ENCODE peak calls at places on chromosome 12, in five cellular contexts. Q, R, E, C and X are unnamed samples.

GRCh38 chr12:117032593-117033381 is 66.4 kb downstream of the TESC start:
- DNase-seq in Q (no peak), R (no peak), E (no peak), C (no peak), X (no peak)

GRCh38 chr12:72011374-72011773 is 72.7 kb downstream of the TPH2 start:
- DNase-seq in Q (no peak), R (no peak), E (no peak), C (no peak), X (no peak)

GRCh38 chr12:25979563-25979962 is 21.1 kb downstream of the RASSF8 start:
- DNase-seq in Q (no peak), R (no peak), E (no peak), C (no peak), X (no peak)

GRCh38 chr12:67826148-67826547 is 163.1 kb upstream of the IFNG-AS1 start:
- DNase-seq in Q (no peak), R (no peak), E (no peak), C (no peak), X (no peak)

GRCh38 chr12:52010692-52011601 is 4.2 kb downstream of the TAMALIN start:
- DNase-seq in Q (no peak), R (no peak), E (no peak), C (no peak), X (no peak)

GRCh38 chr12:27840229-27840999 is 60.4 kb upstream of the MANSC4 start:
- DNase-seq in Q (no peak), R (no peak), E (no peak), C (peak), X (no peak)

GRCh38 chr12:77104792-77105191 is 39.4 kb upstream of the E2F7 start:
- DNase-seq in Q (peak), R (no peak), E (no peak), C (no peak), X (no peak)

GRCh38 chr12:118033331-118033730 is 16.8 kb downstream of the RFC5 start:
- DNase-seq in Q (no peak), R (no peak), E (no peak), C (no peak), X (no peak)

GRCh38 chr12:15227004-15227679 is 5.9 kb upstream of the RERG start:
- DNase-seq in Q (peak), R (no peak), E (no peak), C (peak), X (no peak)

GRCh38 chr12:50923361-50924130 is 28.8 kb upstream of the HIGD1C start:
- DNase-seq in Q (no peak), R (no peak), E (no peak), C (no peak), X (no peak)

GRCh38 chr12:29043069-29043468 is 106.0 kb upstream of the FAR2 start:
- DNase-seq in Q (no peak), R (no peak), E (no peak), C (no peak), X (peak)

GRCh38 chr12:104583311-104583710 is 126.6 kb downstream of the CHST11 start:
- DNase-seq in Q (no peak), R (no peak), E (no peak), C (no peak), X (no peak)

GRCh38 chr12:40375076-40375475 is 150.3 kb downstream of the LRRK2 start:
- DNase-seq in Q (no peak), R (no peak), E (no peak), C (no peak), X (no peak)

GRCh38 chr12:62604856-62605255 is 138.2 kb downstream of the MON2 start:
- DNase-seq in Q (peak), R (no peak), E (no peak), C (no peak), X (no peak)

GRCh38 chr12:98238513-98238912 is 276.9 kb upstream of the TMPO start:
- DNase-seq in Q (peak), R (no peak), E (no peak), C (no peak), X (peak)

GRCh38 chr12:57236925-57237652 is 7.6 kb downstream of the SHMT2 start:
- DNase-seq in Q (no peak), R (no peak), E (no peak), C (no peak), X (no peak)

GRCh38 chr12:122399254-122399591 is 23.2 kb downstream of the CLIP1 start:
- DNase-seq in Q (no peak), R (no peak), E (no peak), C (no peak), X (no peak)

GRCh38 chr12:6367969-6368892 is 7.1 kb downstream of the SCNN1A start:
- DNase-seq in Q (no peak), R (no peak), E (no peak), C (peak), X (no peak)

GRCh38 chr12:114684098-114684869 is at the start of gene TBX3:
- DNase-seq in Q (peak), R (peak), E (peak), C (no peak), X (peak)

GRCh38 chr12:96197503-96198272 is 3.5 kb downstream of the ELK3 start:
- DNase-seq in Q (no peak), R (peak), E (no peak), C (no peak), X (peak)

GRCh38 chr12:28023156-28023887 is 50.8 kb upstream of the PTHLH start:
- DNase-seq in Q (peak), R (peak), E (no peak), C (no peak), X (peak)

GRCh38 chr12:123398918-123399617 is 15.1 kb downstream of the KMT5A start:
- DNase-seq in Q (no peak), R (no peak), E (no peak), C (no peak), X (no peak)

GRCh38 chr12:85627584-85627983 is 208.6 kb downstream of the RASSF9 start:
- DNase-seq in Q (peak), R (no peak), E (no peak), C (no peak), X (peak)